ENCODE peak calls at places on chromosomes 12 and 14, in five cellular contexts. W, X, U, J and L are unnamed samples.

GRCh38 chr12:11534064-11534463 is 115.4 kb upstream of the ETV6 start:
- DNase-seq in W (no peak), X (no peak), U (no peak), J (no peak), L (no peak)

GRCh38 chr14:21852061-21852664 is 178.5 kb upstream of the OR4E1 start:
- DNase-seq in W (peak; percentile 2), X (peak; percentile 38), U (no peak), J (peak; percentile 4), L (peak; percentile 88)

GRCh38 chr14:84579292-84579691 is 950.7 kb upstream of the FLRT2 start:
- DNase-seq in W (no peak), X (no peak), U (no peak), J (no peak), L (no peak)

GRCh38 chr12:124506145-124506831 is 61.1 kb downstream of the NCOR2 start:
- DNase-seq in W (peak; percentile 89), X (no peak), U (no peak), J (peak; percentile 34), L (no peak)

GRCh38 chr14:58752782-58753181 is 115.0 kb downstream of the DACT1 start:
- DNase-seq in W (no peak), X (peak; percentile 44), U (no peak), J (no peak), L (no peak)

GRCh38 chr12:52022841-52023181 is 16.1 kb downstream of the TAMALIN start:
- DNase-seq in W (peak; percentile 74), X (peak; percentile 83), U (no peak), J (peak; percentile 72), L (no peak)

GRCh38 chr14:91202234-91202974 is 42.1 kb downstream of the GPR68 start:
- DNase-seq in W (no peak), X (no peak), U (no peak), J (peak; percentile 73), L (no peak)

GRCh38 chr14:75442166-75442565 is 14.3 kb downstream of the JDP2 start:
- DNase-seq in W (no peak), X (no peak), U (no peak), J (no peak), L (no peak)

GRCh38 chr12:19435831-19436497 is 3.3 kb upstream of the AEBP2 start:
- DNase-seq in W (no peak), X (no peak), U (no peak), J (no peak), L (no peak)

GRCh38 chr12:6438345-6438744 is 6.4 kb upstream of the CD27 start:
- DNase-seq in W (no peak), X (no peak), U (no peak), J (no peak), L (no peak)

GRCh38 chr12:13000935-13001724 is 1.1 kb upstream of the HEBP1 start:
- DNase-seq in W (peak; percentile 93), X (peak; percentile 68), U (no peak), J (peak; percentile 45), L (peak; percentile 71)

GRCh38 chr14:97777622-97778021 is 980.4 kb downstream of the VRK1 start:
- DNase-seq in W (no peak), X (no peak), U (no peak), J (no peak), L (no peak)

GRCh38 chr12:6627598-6627997 is 8.2 kb downstream of the LPAR5 start:
- DNase-seq in W (no peak), X (no peak), U (no peak), J (peak; percentile 38), L (no peak)

GRCh38 chr12:132153501-132154340 is 9.5 kb downstream of the NOC4L start:
- DNase-seq in W (peak; percentile 95), X (peak; percentile 82), U (peak; percentile 8), J (peak; percentile 65), L (peak; percentile 77)

GRCh38 chr14:20460458-20461229 is 590 bp downstream of the PIP4P1 start:
- DNase-seq in W (no peak), X (no peak), U (peak; percentile 27), J (peak; percentile 67), L (peak; percentile 75)

GRCh38 chr12:29088611-29089219 is 60.4 kb upstream of the FAR2 start:
- DNase-seq in W (peak; percentile 22), X (peak; percentile 4), U (no peak), J (no peak), L (no peak)

GRCh38 chr12:51281202-51281924 is 11.1 kb upstream of the SMAGP start:
- DNase-seq in W (no peak), X (peak; percentile 16), U (no peak), J (no peak), L (no peak)

GRCh38 chr12:108689314-108690190 is 41.8 kb downstream of the CORO1C start:
- DNase-seq in W (no peak), X (peak; percentile 70), U (no peak), J (peak; percentile 64), L (no peak)

GRCh38 chr12:79006306-79006705 is 141.7 kb downstream of the SYT1 start:
- DNase-seq in W (no peak), X (peak; percentile 39), U (no peak), J (no peak), L (no peak)

GRCh38 chr12:4781212-4781611 is 61.0 kb downstream of the GALNT8 start:
- DNase-seq in W (no peak), X (no peak), U (no peak), J (no peak), L (no peak)

GRCh38 chr14:52299692-52300278 is 14.3 kb upstream of the PTGER2 start:
- DNase-seq in W (peak; percentile 59), X (peak; percentile 47), U (no peak), J (peak; percentile 14), L (no peak)

GRCh38 chr12:108313609-108314331 is 25.3 kb downstream of the CMKLR1 start:
- DNase-seq in W (peak; percentile 41), X (no peak), U (no peak), J (peak; percentile 16), L (no peak)

GRCh38 chr12:6768385-6769002 is 2.3 kb downstream of the PTMS start:
- DNase-seq in W (no peak), X (no peak), U (no peak), J (no peak), L (no peak)

GRCh38 chr14:88565427-88565826 is 2.6 kb downstream of the ZC3H14 start:
- DNase-seq in W (no peak), X (no peak), U (no peak), J (no peak), L (no peak)

GRCh38 chr12:95417372-95417771 is 56.6 kb upstream of the METAP2 start:
- DNase-seq in W (no peak), X (no peak), U (no peak), J (no peak), L (no peak)

GRCh38 chr12:1884651-1885050 is 33.8 kb downstream of the CACNA2D4 start:
- DNase-seq in W (no peak), X (no peak), U (no peak), J (no peak), L (no peak)

GRCh38 chr12:80422549-80422948 is 21.5 kb upstream of the PTPRQ start:
- DNase-seq in W (no peak), X (no peak), U (no peak), J (no peak), L (no peak)

GRCh38 chr12:67442896-67443295 is 173.7 kb downstream of the CAND1 start:
- DNase-seq in W (no peak), X (no peak), U (no peak), J (no peak), L (no peak)

GRCh38 chr12:22088886-22089285 is 42.9 kb downstream of the CMAS start:
- DNase-seq in W (no peak), X (no peak), U (no peak), J (no peak), L (no peak)

GRCh38 chr12:22082190-22082701 is 36.2 kb downstream of the CMAS start:
- DNase-seq in W (no peak), X (no peak), U (no peak), J (peak; percentile 19), L (no peak)

GRCh38 chr12:22084852-22085251 is 38.8 kb downstream of the CMAS start:
- DNase-seq in W (no peak), X (no peak), U (no peak), J (no peak), L (no peak)

DNA sequence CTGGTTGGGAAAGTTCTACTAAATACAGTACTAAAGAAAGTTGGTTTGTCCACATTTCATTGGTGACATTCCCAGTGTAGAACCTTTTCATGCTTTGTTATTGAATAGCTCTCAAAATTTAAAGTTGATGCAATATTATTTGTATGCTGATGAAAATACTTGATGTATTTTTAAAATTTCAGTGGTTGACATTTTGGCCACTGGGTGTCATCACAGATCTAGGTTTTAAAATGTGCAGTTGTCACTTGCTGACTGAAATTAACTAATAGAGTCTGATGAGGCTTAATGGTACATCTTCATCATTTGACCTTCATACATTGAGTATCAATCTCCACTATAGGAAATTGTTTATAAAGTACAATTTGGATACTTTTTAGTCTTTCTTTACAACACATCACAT is 37.1 kb downstream of the CMAS start:
- DNase-seq in W (no peak), X (peak; percentile 36), U (no peak), J (no peak), L (no peak)
- TF ChIP-seq CHD2 in W (no peak), X (no peak), U (no peak), J (no peak), L (no peak)

GRCh38 chr14:99936738-99937474 is 128.3 kb upstream of the EVL start:
- DNase-seq in W (no peak), X (no peak), U (peak; percentile 62), J (no peak), L (no peak)
- TF ChIP-seq CHD2 in W (no peak), X (no peak), U (no peak), J (no peak), L (no peak)

GRCh38 chr14:72892103-72892878 is 1.6 kb downstream of the DPF3 start:
- DNase-seq in W (peak; percentile 56), X (no peak), U (no peak), J (no peak), L (no peak)
- TF ChIP-seq CHD2 in W (no peak), X (no peak), U (no peak), J (no peak), L (no peak)

GRCh38 chr12:89709994-89710872 is 1.6 kb upstream of the ATP2B1 start:
- DNase-seq in W (no peak), X (no peak), U (no peak), J (no peak), L (peak; percentile 83)
- TF ChIP-seq CHD2 in W (no peak), X (no peak), U (no peak), J (no peak), L (no peak)

GRCh38 chr12:48131517-48131916 is 12.4 kb downstream of the PFKM start:
- DNase-seq in W (no peak), X (no peak), U (no peak), J (no peak), L (no peak)

GRCh38 chr12:48125985-48126384 is 6.8 kb downstream of the PFKM start:
- DNase-seq in W (no peak), X (no peak), U (no peak), J (no peak), L (no peak)

GRCh38 chr12:48132826-48133225 is 13.7 kb downstream of the PFKM start:
- DNase-seq in W (no peak), X (no peak), U (no peak), J (no peak), L (no peak)

GRCh38 chr12:48126953-48127630 is 7.9 kb downstream of the PFKM start:
- DNase-seq in W (no peak), X (no peak), U (no peak), J (no peak), L (no peak)

GRCh38 chr12:48128800-48129199 is 9.6 kb downstream of the PFKM start:
- DNase-seq in W (no peak), X (no peak), U (no peak), J (no peak), L (no peak)
- TF ChIP-seq CHD2 in W (no peak), X (no peak), U (no peak), J (no peak), L (no peak)